ENCODE peak calls at places on chromosome 9, in six cellular contexts. M, I, T, C, Y and S are unnamed samples.

GRCh38 chr9:24242599-24242998 is 303.1 kb downstream of the IZUMO3 start:
- DNase-seq in C (no peak), M (no peak), I (no peak), T (no peak), Y (no peak), S (no peak)

GRCh38 chr9:87844471-87844870 is 38.2 kb upstream of the SPATA31E1 start:
- DNase-seq in Y (no peak), C (no peak), I (peak; percentile 13), M (no peak), T (no peak), S (no peak)

GRCh38 chr9:125521462-125522327 is 185.3 kb downstream of the MAPKAP1 start:
- DNase-seq in C (no peak), T (peak; percentile 94), M (peak; percentile 98), I (peak; percentile 93), Y (peak; percentile 82), S (peak; percentile 89)

GRCh38 chr9:109794361-109795012 is 14.5 kb downstream of the PALM2AKAP2 start:
- DNase-seq in T (no peak), C (peak; percentile 20), Y (no peak), I (peak; percentile 44), M (no peak), S (no peak)

GRCh38 chr9:82934949-82935348 is 128.0 kb downstream of the RASEF start:
- DNase-seq in T (peak; percentile 87), Y (peak; percentile 10), M (peak; percentile 94), I (peak; percentile 86), C (peak; percentile 31), S (peak; percentile 91)

GRCh38 chr9:135116892-135117680 is 29.6 kb downstream of the OLFM1 start:
- DNase-seq in I (no peak), C (no peak), M (no peak), T (no peak), Y (no peak), S (no peak)

GRCh38 chr9:15154677-15155076 is 152.3 kb downstream of the TTC39B start:
- DNase-seq in M (no peak), I (no peak), C (no peak), T (no peak), Y (no peak), S (no peak)

GRCh38 chr9:109941771-109942170 is 161.8 kb downstream of the PALM2AKAP2 start:
- DNase-seq in C (no peak), T (no peak), Y (no peak), M (no peak), I (no peak), S (no peak)

GRCh38 chr9:738209-738915 is 103.1 kb upstream of the DMRT1 start:
- DNase-seq in I (peak; percentile 81), M (peak; percentile 97), C (no peak), Y (peak; percentile 88), T (peak; percentile 94), S (peak; percentile 80)

GRCh38 chr9:89458768-89459496 is 39.0 kb downstream of the SEMA4D start:
- DNase-seq in T (no peak), C (peak; percentile 45), I (no peak), M (no peak), Y (no peak), S (no peak)

GRCh38 chr9:99635032-99635431 is 186.7 kb upstream of the NR4A3 start:
- DNase-seq in Y (no peak), C (no peak), M (no peak), I (no peak), T (no peak), S (peak; percentile 4)

GRCh38 chr9:15915711-15916110 is 362.9 kb downstream of the CCDC171 start:
- DNase-seq in T (no peak), I (peak; percentile 8), Y (no peak), C (peak; percentile 16), M (peak; percentile 9), S (no peak)

GRCh38 chr9:106421772-106422171 is 441.2 kb upstream of the ZNF462 start:
- DNase-seq in T (peak; percentile 52), Y (no peak), C (no peak), I (no peak), M (peak; percentile 73), S (no peak)

GRCh38 chr9:16421534-16421933 is 448.9 kb downstream of the BNC2 start:
- DNase-seq in T (peak; percentile 24), M (peak; percentile 72), I (peak; percentile 51), Y (no peak), C (no peak), S (peak; percentile 78)

GRCh38 chr9:6049798-6050197 is 34.4 kb upstream of the RANBP6 start:
- DNase-seq in I (peak; percentile 26), T (peak; percentile 67), Y (no peak), M (peak; percentile 51), C (no peak), S (no peak)

GRCh38 chr9:16248816-16249215 is 621.7 kb downstream of the BNC2 start:
- DNase-seq in I (no peak), T (no peak), C (no peak), M (no peak), Y (no peak), S (no peak)

GRCh38 chr9:33116855-33117254 is 40.4 kb upstream of the SMU1 start:
- DNase-seq in Y (no peak), M (no peak), C (no peak), I (no peak), T (no peak), S (no peak)

GRCh38 chr9:35937227-35937626 is 20.7 kb downstream of the OR2S2 start:
- DNase-seq in M (no peak), T (no peak), C (no peak), I (peak; percentile 51), Y (no peak), S (peak; percentile 50)